ENCODE peak calls at places on chromosomes 3 and 15, in ten cellular contexts. U is lower lobe of right lung, Z is AG04450, W is SJSA1, C is fibroblast of lung, F is dorsolateral prefrontal cortex, Y is astrocyte of the spinal cord, P is fibroblast of pulmonary artery, M is A549, R is tibial artery. S is an unnamed sample.

GRCh38 chr3:16178628-16178988 is 4.1 kb downstream of the GALNT15 start:
- DNase-seq in R (no peak), P (no peak), F (no peak), Z (no peak), C (no peak), Y (no peak), M (no peak), W (no peak), U (no peak), S (no peak)

GRCh38 chr15:80152896-80153876 is at the start of gene FAH:
- DNase-seq in R (no peak), W (no peak), Z (no peak), C (peak), P (peak), F (no peak), M (no peak), U (no peak), Y (peak), S (peak)

GRCh38 chr3:63343674-63344073 is 65.6 kb downstream of the SYNPR start:
- DNase-seq in R (peak), P (peak), Z (peak), U (peak), M (peak), W (peak), F (peak), Y (peak), C (peak), S (peak)

GRCh38 chr3:194119831-194120230 is 16.1 kb upstream of the HES1 start:
- DNase-seq in M (no peak), C (no peak), Z (no peak), F (no peak), P (no peak), Y (no peak), U (no peak), R (no peak), W (no peak), S (no peak)

GRCh38 chr15:56042031-56042430 is 48.6 kb upstream of the NEDD4 start:
- DNase-seq in P (no peak), R (no peak), F (no peak), Z (no peak), M (no peak), U (no peak), Y (no peak), W (no peak), C (no peak), S (no peak)

GRCh38 chr15:95556866-95557225 is 773.7 kb upstream of the NR2F2 start:
- DNase-seq in C (peak), P (peak), Y (peak), U (no peak), M (no peak), F (no peak), W (peak), Z (no peak), R (peak), S (no peak)

GRCh38 chr3:100245146-100245545 is 15.6 kb upstream of the TBC1D23 start:
- DNase-seq in M (no peak), Y (peak), R (no peak), Z (no peak), P (peak), U (no peak), F (no peak), C (peak), W (no peak), S (no peak)

GRCh38 chr15:79981861-79982455 is 11.0 kb upstream of the BCL2A1 start:
- DNase-seq in P (no peak), Z (no peak), Y (no peak), U (no peak), C (no peak), R (no peak), F (no peak), M (no peak), W (peak), S (no peak)

GRCh38 chr3:47916696-47917095 is 99.5 kb downstream of the MAP4 start:
- DNase-seq in W (no peak), M (no peak), P (no peak), F (no peak), U (no peak), Y (no peak), C (no peak), R (no peak), Z (no peak), S (no peak)

GRCh38 chr3:72657666-72658065 is 190.6 kb downstream of the SHQ1 start:
- DNase-seq in F (peak), Y (peak), Z (no peak), U (no peak), M (no peak), C (no peak), R (no peak), W (no peak), P (no peak), S (no peak)

GRCh38 chr15:76674883-76675282 is 230.3 kb downstream of the SCAPER start:
- DNase-seq in Z (peak), F (no peak), C (peak), Y (peak), M (no peak), W (no peak), R (no peak), P (peak), U (no peak), S (no peak)

GRCh38 chr3:111595239-111595638 is at the start of gene ZBED2:
- DNase-seq in C (no peak), P (no peak), F (no peak), M (no peak), Z (no peak), Y (no peak), R (no peak), U (no peak), W (no peak), S (no peak)

GRCh38 chr3:58009026-58009748 is 965 bp downstream of the FLNB start:
- DNase-seq in C (no peak), P (no peak), F (no peak), M (no peak), R (no peak), U (peak), Y (no peak), Z (no peak), W (no peak), S (peak)

GRCh38 chr15:94844533-94845390 is 613.4 kb downstream of the MCTP2 start:
- DNase-seq in M (peak), Y (peak), P (peak), W (no peak), C (peak), U (peak), F (no peak), R (peak), Z (no peak), S (peak)

GRCh38 chr3:12750223-12750622 is 8.8 kb downstream of the TMEM40 start:
- DNase-seq in P (peak), M (peak), Z (peak), F (no peak), U (no peak), Y (peak), R (no peak), C (peak), W (no peak), S (peak)

GRCh38 chr3:101687142-101687931 is 819 bp upstream of the RPL24 start:
- DNase-seq in Y (no peak), C (peak), F (no peak), U (no peak), P (no peak), W (no peak), R (no peak), Z (no peak), M (peak), S (peak)

GRCh38 chr3:102390465-102390864 is 44.4 kb upstream of the ZPLD1 start:
- DNase-seq in Z (no peak), C (no peak), M (no peak), U (no peak), W (no peak), Y (no peak), P (no peak), R (no peak), F (no peak), S (no peak)

GRCh38 chr15:63044645-63045437 is 2.3 kb downstream of the TPM1 start:
- DNase-seq in R (no peak), C (peak), F (no peak), M (peak), W (peak), P (no peak), Z (no peak), Y (peak), U (no peak), S (no peak)

GRCh38 chr15:22850055-22850454 is 11.6 kb downstream of the NIPA2 start:
- DNase-seq in F (no peak), W (no peak), U (no peak), C (peak), P (peak), Z (no peak), M (no peak), R (no peak), Y (no peak), S (no peak)

GRCh38 chr15:48178612-48178931 is 477 bp upstream of the MYEF2 start:
- DNase-seq in Z (no peak), U (no peak), R (no peak), W (no peak), M (no peak), Y (no peak), F (no peak), P (no peak), C (peak), S (no peak)

GRCh38 chr3:183578179-183578578 is 22.7 kb upstream of the KLHL6 start:
- DNase-seq in F (no peak), P (no peak), C (no peak), Z (no peak), W (no peak), R (no peak), Y (no peak), M (no peak), U (no peak), S (no peak)

GRCh38 chr3:183577336-183577735 is 21.8 kb upstream of the KLHL6 start:
- DNase-seq in Z (no peak), C (no peak), M (no peak), W (no peak), U (no peak), P (no peak), Y (no peak), F (no peak), R (no peak), S (no peak)

GRCh38 chr3:183581496-183582155 is 26.1 kb upstream of the KLHL6 start:
- DNase-seq in W (no peak), Z (no peak), Y (no peak), F (no peak), R (no peak), P (no peak), U (no peak), M (no peak), C (no peak), S (no peak)

GRCh38 chr3:183582161-183582560 is 26.7 kb upstream of the KLHL6 start:
- DNase-seq in C (no peak), W (no peak), R (no peak), M (no peak), Y (no peak), P (no peak), F (no peak), Z (no peak), U (no peak), S (no peak)

DNA sequence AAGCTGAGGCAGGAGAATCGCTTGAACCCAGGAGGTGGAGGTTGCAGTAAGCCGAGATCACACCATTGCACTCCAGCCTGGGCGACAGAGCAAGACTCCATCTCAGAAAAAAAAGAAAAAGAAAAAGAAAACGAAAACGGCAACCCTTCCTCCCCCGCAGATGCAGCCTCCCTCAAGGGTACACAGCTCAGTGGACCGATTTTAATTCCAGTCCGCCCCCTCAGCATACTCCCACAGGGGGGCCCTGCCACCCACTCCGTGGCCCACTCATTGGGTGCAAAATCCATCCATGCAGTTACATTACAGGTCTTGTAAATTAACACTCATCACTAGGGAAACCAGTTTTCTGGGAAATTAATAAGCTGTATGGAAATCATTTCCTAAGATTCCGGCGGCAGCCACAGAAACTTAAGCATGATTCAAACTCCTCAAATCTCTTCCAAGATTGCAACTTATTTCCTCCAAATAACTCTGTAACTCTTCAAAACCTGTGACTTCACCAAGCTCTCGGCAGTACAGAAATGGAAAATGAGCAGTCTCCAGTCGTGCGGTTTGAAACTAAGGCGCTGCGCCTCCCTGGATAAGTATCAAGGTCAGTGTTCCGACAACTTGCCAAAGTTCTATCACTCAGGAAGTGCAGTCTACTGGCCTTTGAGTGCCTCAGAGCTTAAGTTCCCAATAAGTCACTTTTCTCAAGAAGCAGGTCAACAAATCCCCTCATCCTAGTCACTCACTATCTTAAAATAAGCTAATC is 24.6 kb upstream of the KLHL6 start:
- DNase-seq in M (no peak), R (no peak), C (no peak), W (no peak), U (no peak), Y (no peak), F (no peak), P (peak), Z (no peak), S (no peak)
- H3K4me3 ChIP-seq in M (no peak), R (peak), C (no peak), W (no peak), U (peak), Y (no peak), F (no peak), P (peak), Z (no peak), S (no peak)

GRCh38 chr3:114418724-114419543 is 125.1 kb downstream of the TIGIT start:
- DNase-seq in Z (peak), U (no peak), W (no peak), R (no peak), F (no peak), M (peak), P (peak), Y (peak), C (peak), S (no peak)
- H3K4me3 ChIP-seq in Z (no peak), U (peak), W (no peak), R (peak), F (no peak), M (no peak), P (peak), Y (no peak), C (peak), S (no peak)

GRCh38 chr15:31060429-31061140 is 40.9 kb downstream of the TRPM1 start:
- DNase-seq in P (no peak), C (no peak), F (no peak), M (no peak), Z (no peak), U (no peak), Y (no peak), R (no peak), W (no peak), S (no peak)

GRCh38 chr15:31058236-31058962 is 43.1 kb downstream of the TRPM1 start:
- DNase-seq in P (no peak), F (no peak), C (no peak), U (no peak), Z (no peak), W (no peak), Y (no peak), M (no peak), R (no peak), S (no peak)

GRCh38 chr15:31065824-31066223 is 35.7 kb downstream of the TRPM1 start:
- DNase-seq in R (no peak), Z (no peak), U (no peak), Y (no peak), W (no peak), P (no peak), C (no peak), M (no peak), F (no peak), S (no peak)

GRCh38 chr15:31062965-31063355 is 38.6 kb downstream of the TRPM1 start:
- DNase-seq in R (no peak), M (no peak), P (no peak), W (no peak), Y (no peak), U (no peak), C (no peak), Z (no peak), F (no peak), S (no peak)

GRCh38 chr15:31062310-31062964 is 39.1 kb downstream of the TRPM1 start:
- DNase-seq in P (no peak), U (no peak), Y (no peak), W (no peak), R (no peak), C (no peak), Z (no peak), F (no peak), M (no peak), S (no peak)
- H3K4me3 ChIP-seq in P (no peak), U (no peak), Y (no peak), W (no peak), R (no peak), C (no peak), Z (no peak), F (no peak), M (no peak), S (no peak)

DNA sequence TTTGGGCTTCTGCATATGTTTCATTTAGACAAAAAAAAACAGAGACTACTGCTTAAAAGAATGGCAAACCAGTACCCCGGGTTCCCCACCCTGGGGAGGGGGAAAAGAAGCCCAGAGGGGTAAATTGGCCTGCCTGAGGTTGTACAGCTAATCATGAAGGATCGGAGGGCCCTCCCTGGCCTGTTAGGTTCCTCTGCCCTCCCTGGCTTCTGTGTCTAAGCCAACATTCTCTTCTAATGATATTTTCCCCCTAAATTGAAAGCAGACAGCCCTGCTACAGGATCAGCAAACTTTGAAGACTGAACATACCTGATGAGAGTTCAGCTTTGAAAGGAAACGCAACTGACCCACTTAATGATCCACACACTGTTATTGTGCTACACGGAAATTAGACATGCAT is 2.5 kb downstream of the ARHGAP31 start:
- DNase-seq in M (no peak), Y (no peak), U (no peak), P (no peak), Z (no peak), C (no peak), W (no peak), R (no peak), F (no peak), S (no peak)
- H3K4me3 ChIP-seq in M (no peak), Y (peak), U (peak), P (peak), Z (no peak), C (no peak), W (no peak), R (peak), F (peak), S (no peak)

GRCh38 chr3:154852515-154852914 is 227.6 kb upstream of the MME start:
- DNase-seq in P (no peak), Y (no peak), F (no peak), Z (no peak), R (no peak), M (peak), U (no peak), W (no peak), C (no peak), S (no peak)
- H3K4me3 ChIP-seq in P (no peak), Y (no peak), F (no peak), Z (no peak), R (no peak), M (no peak), U (no peak), W (no peak), C (no peak), S (no peak)

DNA sequence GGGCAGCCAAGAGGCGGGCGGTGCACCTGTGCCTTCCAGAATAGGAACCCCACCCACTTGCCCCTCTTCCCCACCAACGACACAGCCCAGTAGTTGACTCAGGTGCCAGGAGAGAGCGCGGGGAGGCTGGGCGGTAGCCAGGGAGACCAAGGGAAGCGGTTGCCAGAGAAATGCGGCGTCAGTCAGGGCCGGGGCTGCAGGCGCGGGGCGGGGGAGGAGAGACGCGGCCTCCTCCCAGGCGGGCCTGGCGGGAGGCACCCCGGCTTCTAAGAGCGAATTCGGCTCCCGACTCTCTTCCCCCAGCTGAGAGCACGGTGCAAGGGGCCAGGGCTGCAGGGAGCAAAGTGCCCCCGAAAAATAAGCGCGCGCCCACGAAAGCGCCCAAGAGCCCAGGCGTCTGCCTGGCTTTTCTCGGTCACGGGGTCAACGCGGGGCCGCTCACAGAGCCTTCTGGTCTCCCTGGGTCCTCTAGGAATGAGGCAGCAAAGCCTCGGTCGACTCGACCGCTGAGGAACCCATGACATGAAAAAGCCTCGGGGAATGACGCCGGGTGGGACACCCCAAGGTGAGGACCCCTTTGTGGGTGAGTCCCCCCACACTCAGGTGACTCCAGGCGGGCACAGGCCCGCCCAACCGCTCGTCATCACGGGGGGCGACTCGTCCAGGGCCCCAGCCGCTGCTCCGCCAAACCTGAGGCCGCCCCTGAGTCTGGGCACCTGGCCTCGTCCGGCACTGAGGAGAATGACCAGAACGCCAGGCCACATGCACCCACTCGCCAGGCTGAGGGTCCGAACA is 716 bp downstream of the CPEB1 start:
- DNase-seq in C (no peak), R (no peak), W (no peak), Y (no peak), Z (no peak), U (no peak), M (no peak), P (no peak), F (no peak), S (peak)
- H3K4me3 ChIP-seq in C (peak), R (peak), W (no peak), Y (no peak), Z (peak), U (peak), M (peak), P (no peak), F (peak), S (no peak)